ENCODE peak calls at places on chromosomes 3 and 15, in seven cellular contexts. L is HCT116, U is Panc1, T is MM.1S, J is thyroid gland, C is prostate gland, H is neuronal stem cell. F is an unnamed sample. For H3K36me3, the result is how much of the 10 kb centered on the place peaks cover.

GRCh38 chr3:65035231-65035630 is 347.4 kb upstream of the ADAMTS9 start:
- DNase-seq in J (no peak), T (no peak), U (no peak), H (no peak), C (no peak), L (no peak), F (no peak)

GRCh38 chr3:88084006-88084597 is 25.0 kb downstream of the ZNF654 start:
- DNase-seq in H (no peak), L (no peak), T (no peak), C (no peak), U (no peak), J (no peak), F (no peak)

GRCh38 chr3:13837751-13838150 is 42.1 kb downstream of the WNT7A start:
- DNase-seq in J (no peak), L (no peak), U (no peak), T (no peak), H (no peak), C (no peak), F (no peak)

GRCh38 chr3:31755911-31756658 is 223.4 kb downstream of the STT3B start:
- DNase-seq in J (peak), H (no peak), L (no peak), T (no peak), C (no peak), U (no peak), F (no peak)

GRCh38 chr15:67110400-67110799 is 45.0 kb downstream of the SMAD3 start:
- DNase-seq in J (peak), H (no peak), T (no peak), C (no peak), U (no peak), L (no peak), F (no peak)

GRCh38 chr15:101065570-101066221 is 146.5 kb downstream of the LRRK1 start:
- DNase-seq in H (no peak), C (no peak), T (no peak), J (no peak), L (no peak), U (no peak), F (no peak)

GRCh38 chr3:14440531-14441239 is 38.3 kb downstream of the SLC6A6 start:
- DNase-seq in C (no peak), T (no peak), U (no peak), L (no peak), J (peak), H (peak), F (no peak)

GRCh38 chr15:67833504-67834248 is 6.2 kb downstream of the RNU6-1 start:
- DNase-seq in L (no peak), T (peak), C (no peak), U (no peak), H (no peak), J (peak), F (no peak)

GRCh38 chr15:50126072-50126471 is 7.0 kb upstream of the ATP8B4 start:
- DNase-seq in H (no peak), L (no peak), U (no peak), C (no peak), J (no peak), T (no peak), F (no peak)

GRCh38 chr3:11145888-11146287 is 8.4 kb upstream of the HRH1 start:
- DNase-seq in H (no peak), L (peak), T (no peak), J (no peak), U (no peak), C (no peak), F (no peak)

GRCh38 chr3:196726788-196727675 is 12.6 kb upstream of the PAK2 start:
- DNase-seq in H (no peak), C (no peak), T (no peak), L (no peak), U (peak), J (no peak), F (no peak)

GRCh38 chr15:66934315-66934930 is 131.0 kb upstream of the SMAD3 start:
- DNase-seq in T (no peak), U (no peak), C (no peak), J (no peak), L (no peak), H (no peak), F (no peak)

GRCh38 chr3:167829057-167829456 is 93.5 kb downstream of the SERPINI1 start:
- DNase-seq in U (no peak), J (no peak), C (no peak), T (no peak), L (no peak), H (no peak), F (no peak)

GRCh38 chr3:77320514-77320913 is 280.6 kb downstream of the ROBO2 start:
- DNase-seq in U (no peak), C (no peak), H (peak), L (peak), J (no peak), T (peak), F (peak)

GRCh38 chr3:196288141-196288460 is 575 bp upstream of the PCYT1A start:
- DNase-seq in H (no peak), L (no peak), J (no peak), T (no peak), C (no peak), U (no peak), F (no peak)

GRCh38 chr3:49283997-49284396 is 7.0 kb upstream of the C3orf62 start:
- DNase-seq in L (no peak), T (no peak), U (no peak), H (no peak), C (no peak), J (no peak), F (no peak)

DNA sequence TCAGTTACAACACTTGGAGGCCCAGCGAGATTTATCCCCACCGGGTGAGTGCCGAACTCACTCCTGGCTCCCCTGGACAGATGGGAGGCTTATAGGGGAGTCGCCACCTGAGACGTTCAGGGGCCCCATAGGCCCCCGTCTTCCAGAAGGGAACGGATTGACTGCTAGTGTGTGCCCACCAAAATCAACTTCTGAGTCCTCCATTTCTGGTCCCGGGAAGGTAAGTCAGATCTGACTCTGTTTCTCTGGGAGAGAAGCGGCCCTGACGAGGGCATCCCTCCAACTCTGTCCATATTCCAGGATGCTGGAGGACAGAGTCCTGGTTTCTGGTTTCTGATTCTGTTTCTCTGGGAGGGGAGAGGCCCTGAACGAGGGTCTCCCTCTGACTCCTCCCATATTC is 44.3 kb downstream of the ZBTB11 start:
- DNase-seq in C (no peak), H (no peak), L (no peak), T (no peak), J (no peak), U (no peak), F (no peak)
- H3K4me3 ChIP-seq in C (no peak), H (no peak), L (no peak), T (no peak), J (no peak), U (no peak), F (no peak)

DNA sequence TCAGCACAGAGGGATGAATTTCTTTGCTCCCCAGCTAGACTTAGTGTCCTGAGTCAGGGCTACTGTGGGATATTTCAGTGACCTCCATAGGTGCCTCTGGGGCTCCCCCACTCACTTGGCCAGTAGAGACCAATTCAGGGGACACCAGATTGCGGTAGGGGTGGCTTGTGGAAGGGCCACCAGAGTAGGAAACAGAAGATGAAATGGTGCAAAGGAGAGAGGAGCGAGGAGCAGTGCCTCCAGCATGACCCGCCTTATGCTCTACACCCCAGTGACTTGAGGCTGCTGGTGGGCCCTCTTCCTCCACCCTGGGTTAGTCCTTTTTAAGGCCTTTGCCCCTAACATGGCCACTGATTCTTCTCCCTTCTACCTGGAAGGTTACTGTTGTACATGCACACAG is 2.5 kb downstream of the AEN start:
- DNase-seq in T (no peak), J (no peak), U (no peak), C (no peak), H (no peak), L (no peak), F (no peak)
- H3K36me3 ChIP-seq in T (under half), J (under half), U (under half), C (under half), H (under half), L (under half), F (under half)

GRCh38 chr3:182608876-182609275 is 184.4 kb upstream of the ATP11B start:
- DNase-seq in J (no peak), C (no peak), H (no peak), T (no peak), U (no peak), L (no peak), F (no peak)
- H3K4me3 ChIP-seq in J (no peak), C (no peak), H (no peak), T (no peak), U (no peak), L (no peak), F (no peak)

GRCh38 chr3:35707904-35708303 is 68.6 kb downstream of the ARPP21 start:
- DNase-seq in T (no peak), H (no peak), U (no peak), L (no peak), C (no peak), J (no peak), F (no peak)

GRCh38 chr3:35709691-35710090 is 70.4 kb downstream of the ARPP21 start:
- DNase-seq in C (no peak), U (no peak), T (no peak), J (no peak), H (no peak), L (no peak), F (no peak)

GRCh38 chr3:35708394-35708793 is 69.1 kb downstream of the ARPP21 start:
- DNase-seq in J (no peak), U (no peak), H (no peak), T (no peak), L (no peak), C (no peak), F (no peak)

GRCh38 chr3:35710554-35710953 is 71.2 kb downstream of the ARPP21 start:
- DNase-seq in C (no peak), U (no peak), H (no peak), T (no peak), J (no peak), L (no peak), F (no peak)
- H3K36me3 ChIP-seq in C (under half), U (under half), H (under half), T (under half), J (under half), L (under half), F (under half)